ENCODE peak calls at places on chromosomes 3 and 15, in six cellular contexts. X, N, C, Y, M and E are unnamed samples.

GRCh38 chr3:141485578-141486415 is 1.0 kb upstream of the RASA2 start:
- DNase-seq in X (no peak), N (peak), C (no peak), Y (peak), M (no peak), E (peak)

GRCh38 chr15:73915085-73915484 is 11.2 kb upstream of the LOXL1 start:
- DNase-seq in X (no peak), N (no peak), C (no peak), Y (no peak), M (no peak), E (no peak)

GRCh38 chr15:72227720-72228119 is 3.3 kb downstream of the PKM start:
- DNase-seq in X (no peak), N (no peak), C (no peak), Y (no peak), M (no peak), E (no peak)

GRCh38 chr15:40142428-40142827 is 18.4 kb upstream of the BUB1B start:
- DNase-seq in X (no peak), N (no peak), C (no peak), Y (no peak), M (no peak), E (no peak)

GRCh38 chr3:113002676-113003075 is 11.9 kb downstream of the GTPBP8 start:
- DNase-seq in X (peak), N (no peak), C (no peak), Y (no peak), M (peak), E (no peak)

GRCh38 chr3:120306519-120307455 is 21.8 kb upstream of the GPR156 start:
- DNase-seq in X (no peak), N (no peak), C (no peak), Y (no peak), M (no peak), E (no peak)

GRCh38 chr3:40581166-40581565 is 56.4 kb downstream of the ZNF621 start:
- DNase-seq in X (no peak), N (no peak), C (no peak), Y (no peak), M (no peak), E (no peak)

GRCh38 chr15:73927476-73928240 is 1.4 kb downstream of the LOXL1 start:
- DNase-seq in X (peak), N (peak), C (peak), Y (no peak), M (peak), E (peak)

GRCh38 chr3:59654120-59654952 is 604.5 kb upstream of the CFAP20DC start:
- DNase-seq in X (no peak), N (no peak), C (no peak), Y (no peak), M (no peak), E (no peak)

GRCh38 chr3:46135475-46135874 is 72.6 kb downstream of the CCR1 start:
- DNase-seq in X (no peak), N (no peak), C (no peak), Y (no peak), M (no peak), E (no peak)

GRCh38 chr3:38214560-38214959 is 49.2 kb downstream of the OXSR1 start:
- DNase-seq in X (no peak), N (no peak), C (no peak), Y (no peak), M (no peak), E (no peak)

GRCh38 chr3:126654571-126655393 is at the start of gene TXNRD3:
- DNase-seq in X (peak), N (peak), C (peak), Y (peak), M (peak), E (peak)

GRCh38 chr3:72234394-72234793 is 449.4 kb upstream of the PROK2 start:
- DNase-seq in X (no peak), N (no peak), C (peak), Y (peak), M (no peak), E (peak)

GRCh38 chr3:171741377-171741776 is 68.9 kb downstream of the PLD1 start:
- DNase-seq in X (no peak), N (no peak), C (no peak), Y (no peak), M (no peak), E (no peak)

GRCh38 chr3:14404396-14405119 is 2.2 kb downstream of the SLC6A6 start:
- DNase-seq in X (no peak), N (no peak), C (no peak), Y (no peak), M (no peak), E (no peak)

GRCh38 chr15:100972975-100973350 is 53.8 kb downstream of the LRRK1 start:
- DNase-seq in X (no peak), N (peak), C (no peak), Y (no peak), M (no peak), E (peak)

GRCh38 chr15:31307270-31308184 is 19.1 kb upstream of the KLF13 start:
- DNase-seq in X (no peak), N (no peak), C (no peak), Y (no peak), M (no peak), E (no peak)

GRCh38 chr15:101433396-101433795 is 56.1 kb downstream of the PCSK6 start:
- DNase-seq in X (no peak), N (no peak), C (no peak), Y (no peak), M (no peak), E (peak)

GRCh38 chr15:87735536-87735935 is 521.0 kb downstream of the NTRK3 start:
- DNase-seq in X (no peak), N (no peak), C (no peak), Y (no peak), M (no peak), E (no peak)

GRCh38 chr3:121488628-121489027 is 57.2 kb downstream of the POLQ start:
- DNase-seq in X (no peak), N (peak), C (no peak), Y (peak), M (no peak), E (peak)

GRCh38 chr15:74781673-74782595 is at the start of gene CSK:
- DNase-seq in X (peak), N (peak), C (peak), Y (no peak), M (peak), E (peak)

GRCh38 chr3:16807441-16807840 is 77.3 kb upstream of the PLCL2 start:
- DNase-seq in X (no peak), N (no peak), C (no peak), Y (no peak), M (no peak), E (no peak)

GRCh38 chr15:55587321-55588069 is 650 bp downstream of the PYGO1 start:
- DNase-seq in X (no peak), N (peak), C (peak), Y (no peak), M (no peak), E (peak)

GRCh38 chr3:142275856-142276255 is 50.5 kb upstream of the GK5 start:
- DNase-seq in X (no peak), N (no peak), C (no peak), Y (peak), M (no peak), E (no peak)

GRCh38 chr3:134713673-134714072 is 62.9 kb upstream of the KY start:
- DNase-seq in X (no peak), N (no peak), C (no peak), Y (peak), M (no peak), E (no peak)

GRCh38 chr3:72263223-72264015 is 478.5 kb upstream of the PROK2 start:
- DNase-seq in X (no peak), N (no peak), C (no peak), Y (no peak), M (no peak), E (no peak)

GRCh38 chr3:58630081-58630709 is 36.4 kb downstream of the FAM3D start:
- DNase-seq in X (peak), N (peak), C (peak), Y (peak), M (peak), E (peak)

GRCh38 chr3:194985031-194985578 is 285.9 kb downstream of the XXYLT1 start:
- DNase-seq in X (no peak), N (peak), C (peak), Y (peak), M (no peak), E (peak)